ENCODE peak calls at places on chromosomes 4 and X, in eight cellular contexts. One of them, this sample, is unnamed.

GRCh38 chr4:139555705-139556070 is 331 bp downstream of the SETD7 start:
- DNase-seq in naive thymus-derived CD8-positive, alpha-beta T cell: no peak
- DNase-seq in activated CD4-positive, CD25-positive, alpha-beta regulatory T cell: peak
- DNase-seq in T-helper 2 cell: peak
- DNase-seq in cerebellar cortex: peak
- DNase-seq in esophagus squamous epithelium: no peak
- DNase-seq in endodermal cell: no peak
- DNase-seq in CD8-positive, alpha-beta T cell: no peak
- DNase-seq in this sample: no peak

GRCh38 chr4:87309625-87310024 is 13.1 kb downstream of the HSD17B13 start:
- DNase-seq in T-helper 2 cell: no peak
- DNase-seq in cerebellar cortex: no peak
- DNase-seq in CD8-positive, alpha-beta T cell: no peak
- DNase-seq in esophagus squamous epithelium: no peak
- DNase-seq in naive thymus-derived CD8-positive, alpha-beta T cell: no peak
- DNase-seq in endodermal cell: no peak
- DNase-seq in activated CD4-positive, CD25-positive, alpha-beta regulatory T cell: no peak
- DNase-seq in this sample: no peak

GRCh38 chr4:54663181-54663580 is 5.4 kb downstream of the KIT start:
- DNase-seq in esophagus squamous epithelium: no peak
- DNase-seq in T-helper 2 cell: no peak
- DNase-seq in CD8-positive, alpha-beta T cell: no peak
- DNase-seq in endodermal cell: no peak
- DNase-seq in activated CD4-positive, CD25-positive, alpha-beta regulatory T cell: no peak
- DNase-seq in naive thymus-derived CD8-positive, alpha-beta T cell: no peak
- DNase-seq in cerebellar cortex: no peak
- DNase-seq in this sample: no peak

GRCh38 chrX:44344194-44344593 is 722 bp upstream of the EFHC2 start:
- DNase-seq in activated CD4-positive, CD25-positive, alpha-beta regulatory T cell: peak
- DNase-seq in endodermal cell: peak
- DNase-seq in T-helper 2 cell: peak
- DNase-seq in CD8-positive, alpha-beta T cell: peak
- DNase-seq in cerebellar cortex: no peak
- DNase-seq in esophagus squamous epithelium: no peak
- DNase-seq in naive thymus-derived CD8-positive, alpha-beta T cell: peak
- DNase-seq in this sample: peak

GRCh38 chr4:94722748-94723147 is 35.0 kb upstream of the BMPR1B start:
- DNase-seq in esophagus squamous epithelium: no peak
- DNase-seq in T-helper 2 cell: no peak
- DNase-seq in endodermal cell: no peak
- DNase-seq in CD8-positive, alpha-beta T cell: no peak
- DNase-seq in naive thymus-derived CD8-positive, alpha-beta T cell: no peak
- DNase-seq in activated CD4-positive, CD25-positive, alpha-beta regulatory T cell: no peak
- DNase-seq in cerebellar cortex: no peak
- DNase-seq in this sample: no peak

GRCh38 chrX:149908308-149908707 is 21.1 kb upstream of the HSFX4 start:
- DNase-seq in esophagus squamous epithelium: no peak
- DNase-seq in naive thymus-derived CD8-positive, alpha-beta T cell: no peak
- DNase-seq in cerebellar cortex: no peak
- DNase-seq in endodermal cell: no peak
- DNase-seq in activated CD4-positive, CD25-positive, alpha-beta regulatory T cell: no peak
- DNase-seq in CD8-positive, alpha-beta T cell: no peak
- DNase-seq in T-helper 2 cell: no peak
- DNase-seq in this sample: no peak

GRCh38 chrX:77719388-77719787 is 66.6 kb downstream of the ATRX start:
- DNase-seq in CD8-positive, alpha-beta T cell: no peak
- DNase-seq in cerebellar cortex: no peak
- DNase-seq in T-helper 2 cell: no peak
- DNase-seq in activated CD4-positive, CD25-positive, alpha-beta regulatory T cell: no peak
- DNase-seq in esophagus squamous epithelium: no peak
- DNase-seq in naive thymus-derived CD8-positive, alpha-beta T cell: no peak
- DNase-seq in endodermal cell: no peak
- DNase-seq in this sample: no peak

GRCh38 chrX:146109362-146109761 is 291.7 kb downstream of the SLITRK2 start:
- DNase-seq in naive thymus-derived CD8-positive, alpha-beta T cell: no peak
- DNase-seq in cerebellar cortex: no peak
- DNase-seq in activated CD4-positive, CD25-positive, alpha-beta regulatory T cell: no peak
- DNase-seq in esophagus squamous epithelium: no peak
- DNase-seq in endodermal cell: no peak
- DNase-seq in T-helper 2 cell: no peak
- DNase-seq in CD8-positive, alpha-beta T cell: no peak
- DNase-seq in this sample: no peak

GRCh38 chr4:57075353-57075752 is 34.8 kb downstream of the IGFBP7 start:
- DNase-seq in activated CD4-positive, CD25-positive, alpha-beta regulatory T cell: no peak
- DNase-seq in naive thymus-derived CD8-positive, alpha-beta T cell: no peak
- DNase-seq in endodermal cell: no peak
- DNase-seq in esophagus squamous epithelium: no peak
- DNase-seq in T-helper 2 cell: no peak
- DNase-seq in cerebellar cortex: no peak
- DNase-seq in CD8-positive, alpha-beta T cell: no peak
- DNase-seq in this sample: no peak

GRCh38 chr4:184170996-184171395 is 46.7 kb downstream of the ENPP6 start:
- DNase-seq in CD8-positive, alpha-beta T cell: no peak
- DNase-seq in naive thymus-derived CD8-positive, alpha-beta T cell: no peak
- DNase-seq in esophagus squamous epithelium: no peak
- DNase-seq in activated CD4-positive, CD25-positive, alpha-beta regulatory T cell: no peak
- DNase-seq in T-helper 2 cell: no peak
- DNase-seq in cerebellar cortex: no peak
- DNase-seq in endodermal cell: peak
- DNase-seq in this sample: peak

GRCh38 chrX:154136627-154137161 is 7.3 kb upstream of the OPN1LW start:
- DNase-seq in CD8-positive, alpha-beta T cell: peak
- DNase-seq in naive thymus-derived CD8-positive, alpha-beta T cell: peak
- DNase-seq in activated CD4-positive, CD25-positive, alpha-beta regulatory T cell: peak
- DNase-seq in T-helper 2 cell: peak
- DNase-seq in endodermal cell: peak
- DNase-seq in cerebellar cortex: peak
- DNase-seq in esophagus squamous epithelium: no peak
- DNase-seq in this sample: peak

GRCh38 chr4:66071911-66072310 is 401.6 kb upstream of the EPHA5 start:
- DNase-seq in activated CD4-positive, CD25-positive, alpha-beta regulatory T cell: no peak
- DNase-seq in esophagus squamous epithelium: no peak
- DNase-seq in naive thymus-derived CD8-positive, alpha-beta T cell: no peak
- DNase-seq in T-helper 2 cell: no peak
- DNase-seq in endodermal cell: no peak
- DNase-seq in cerebellar cortex: no peak
- DNase-seq in CD8-positive, alpha-beta T cell: no peak
- DNase-seq in this sample: no peak

GRCh38 chrX:53262918-53263394 is 18.4 kb downstream of the IQSEC2 start:
- DNase-seq in endodermal cell: no peak
- DNase-seq in esophagus squamous epithelium: no peak
- DNase-seq in activated CD4-positive, CD25-positive, alpha-beta regulatory T cell: no peak
- DNase-seq in T-helper 2 cell: no peak
- DNase-seq in cerebellar cortex: no peak
- DNase-seq in CD8-positive, alpha-beta T cell: no peak
- DNase-seq in naive thymus-derived CD8-positive, alpha-beta T cell: no peak
- DNase-seq in this sample: no peak

GRCh38 chr4:3464349-3464905 is 1.3 kb downstream of the DOK7 start:
- DNase-seq in endodermal cell: no peak
- DNase-seq in T-helper 2 cell: no peak
- DNase-seq in cerebellar cortex: no peak
- DNase-seq in esophagus squamous epithelium: no peak
- DNase-seq in activated CD4-positive, CD25-positive, alpha-beta regulatory T cell: no peak
- DNase-seq in naive thymus-derived CD8-positive, alpha-beta T cell: no peak
- DNase-seq in CD8-positive, alpha-beta T cell: no peak
- DNase-seq in this sample: no peak

GRCh38 chrX:74461384-74461783 is 40.1 kb downstream of the SLC16A2 start:
- DNase-seq in naive thymus-derived CD8-positive, alpha-beta T cell: no peak
- DNase-seq in activated CD4-positive, CD25-positive, alpha-beta regulatory T cell: no peak
- DNase-seq in endodermal cell: no peak
- DNase-seq in T-helper 2 cell: no peak
- DNase-seq in CD8-positive, alpha-beta T cell: no peak
- DNase-seq in esophagus squamous epithelium: no peak
- DNase-seq in cerebellar cortex: peak
- DNase-seq in this sample: no peak

GRCh38 chr4:119211856-119212250 is 660 bp upstream of the USP53 start:
- DNase-seq in naive thymus-derived CD8-positive, alpha-beta T cell: no peak
- DNase-seq in CD8-positive, alpha-beta T cell: no peak
- DNase-seq in T-helper 2 cell: no peak
- DNase-seq in activated CD4-positive, CD25-positive, alpha-beta regulatory T cell: no peak
- DNase-seq in esophagus squamous epithelium: no peak
- DNase-seq in cerebellar cortex: no peak
- DNase-seq in endodermal cell: no peak
- DNase-seq in this sample: no peak

GRCh38 chr4:132059227-132059626 is 1089.9 kb upstream of the PCDH10 start:
- DNase-seq in endodermal cell: no peak
- DNase-seq in CD8-positive, alpha-beta T cell: no peak
- DNase-seq in naive thymus-derived CD8-positive, alpha-beta T cell: no peak
- DNase-seq in T-helper 2 cell: no peak
- DNase-seq in cerebellar cortex: no peak
- DNase-seq in activated CD4-positive, CD25-positive, alpha-beta regulatory T cell: no peak
- DNase-seq in esophagus squamous epithelium: no peak
- DNase-seq in this sample: no peak

GRCh38 chr4:80266902-80267380 is 477 bp downstream of the FGF5 start:
- DNase-seq in endodermal cell: no peak
- DNase-seq in activated CD4-positive, CD25-positive, alpha-beta regulatory T cell: no peak
- DNase-seq in naive thymus-derived CD8-positive, alpha-beta T cell: no peak
- DNase-seq in CD8-positive, alpha-beta T cell: no peak
- DNase-seq in esophagus squamous epithelium: no peak
- DNase-seq in T-helper 2 cell: no peak
- DNase-seq in cerebellar cortex: peak
- DNase-seq in this sample: peak

GRCh38 chr4:139189417-139189749 is 12.4 kb upstream of the ELF2 start:
- DNase-seq in naive thymus-derived CD8-positive, alpha-beta T cell: no peak
- DNase-seq in CD8-positive, alpha-beta T cell: no peak
- DNase-seq in activated CD4-positive, CD25-positive, alpha-beta regulatory T cell: no peak
- DNase-seq in T-helper 2 cell: no peak
- DNase-seq in endodermal cell: no peak
- DNase-seq in esophagus squamous epithelium: no peak
- DNase-seq in cerebellar cortex: no peak
- DNase-seq in this sample: no peak

GRCh38 chr4:5751918-5752802 is 41.2 kb downstream of the EVC start:
- DNase-seq in activated CD4-positive, CD25-positive, alpha-beta regulatory T cell: no peak
- DNase-seq in CD8-positive, alpha-beta T cell: no peak
- DNase-seq in esophagus squamous epithelium: no peak
- DNase-seq in naive thymus-derived CD8-positive, alpha-beta T cell: no peak
- DNase-seq in endodermal cell: peak
- DNase-seq in cerebellar cortex: no peak
- DNase-seq in T-helper 2 cell: no peak
- DNase-seq in this sample: peak

GRCh38 chr4:181308476-181309170 is 934.6 kb upstream of the TENM3 start:
- DNase-seq in endodermal cell: no peak
- DNase-seq in naive thymus-derived CD8-positive, alpha-beta T cell: no peak
- DNase-seq in activated CD4-positive, CD25-positive, alpha-beta regulatory T cell: no peak
- DNase-seq in esophagus squamous epithelium: no peak
- DNase-seq in CD8-positive, alpha-beta T cell: no peak
- DNase-seq in cerebellar cortex: no peak
- DNase-seq in T-helper 2 cell: no peak
- DNase-seq in this sample: peak

GRCh38 chr4:120517966-120518365 is 404.6 kb downstream of the PRDM5 start:
- DNase-seq in naive thymus-derived CD8-positive, alpha-beta T cell: no peak
- DNase-seq in activated CD4-positive, CD25-positive, alpha-beta regulatory T cell: no peak
- DNase-seq in CD8-positive, alpha-beta T cell: no peak
- DNase-seq in cerebellar cortex: no peak
- DNase-seq in T-helper 2 cell: no peak
- DNase-seq in esophagus squamous epithelium: no peak
- DNase-seq in endodermal cell: peak
- DNase-seq in this sample: peak

GRCh38 chrX:131752493-131753198 is 208.8 kb downstream of the OR13H1 start:
- DNase-seq in CD8-positive, alpha-beta T cell: peak
- DNase-seq in activated CD4-positive, CD25-positive, alpha-beta regulatory T cell: no peak
- DNase-seq in T-helper 2 cell: no peak
- DNase-seq in endodermal cell: no peak
- DNase-seq in cerebellar cortex: peak
- DNase-seq in esophagus squamous epithelium: peak
- DNase-seq in naive thymus-derived CD8-positive, alpha-beta T cell: no peak
- DNase-seq in this sample: no peak

GRCh38 chr4:99808260-99808857 is 8.3 kb upstream of the DAPP1 start:
- DNase-seq in esophagus squamous epithelium: no peak
- DNase-seq in endodermal cell: peak
- DNase-seq in naive thymus-derived CD8-positive, alpha-beta T cell: peak
- DNase-seq in CD8-positive, alpha-beta T cell: peak
- DNase-seq in T-helper 2 cell: peak
- DNase-seq in activated CD4-positive, CD25-positive, alpha-beta regulatory T cell: peak
- DNase-seq in cerebellar cortex: peak
- DNase-seq in this sample: peak

GRCh38 chrX:36961590-36961989 is 46.6 kb upstream of the FAM47C start:
- DNase-seq in endodermal cell: peak
- DNase-seq in cerebellar cortex: no peak
- DNase-seq in naive thymus-derived CD8-positive, alpha-beta T cell: no peak
- DNase-seq in T-helper 2 cell: no peak
- DNase-seq in CD8-positive, alpha-beta T cell: no peak
- DNase-seq in esophagus squamous epithelium: no peak
- DNase-seq in activated CD4-positive, CD25-positive, alpha-beta regulatory T cell: no peak
- DNase-seq in this sample: no peak

GRCh38 chrX:105609530-105609929 is 212.8 kb upstream of the NRK start:
- DNase-seq in activated CD4-positive, CD25-positive, alpha-beta regulatory T cell: no peak
- DNase-seq in endodermal cell: no peak
- DNase-seq in naive thymus-derived CD8-positive, alpha-beta T cell: no peak
- DNase-seq in esophagus squamous epithelium: no peak
- DNase-seq in CD8-positive, alpha-beta T cell: no peak
- DNase-seq in T-helper 2 cell: no peak
- DNase-seq in cerebellar cortex: no peak
- DNase-seq in this sample: no peak

GRCh38 chrX:45295587-45295986 is 94.9 kb upstream of the DIPK2B start:
- DNase-seq in esophagus squamous epithelium: no peak
- DNase-seq in cerebellar cortex: no peak
- DNase-seq in endodermal cell: no peak
- DNase-seq in CD8-positive, alpha-beta T cell: no peak
- DNase-seq in T-helper 2 cell: no peak
- DNase-seq in activated CD4-positive, CD25-positive, alpha-beta regulatory T cell: no peak
- DNase-seq in naive thymus-derived CD8-positive, alpha-beta T cell: no peak
- DNase-seq in this sample: no peak

GRCh38 chr4:120718979-120719566 is 203.5 kb downstream of the PRDM5 start:
- DNase-seq in esophagus squamous epithelium: no peak
- DNase-seq in endodermal cell: no peak
- DNase-seq in cerebellar cortex: peak
- DNase-seq in activated CD4-positive, CD25-positive, alpha-beta regulatory T cell: no peak
- DNase-seq in naive thymus-derived CD8-positive, alpha-beta T cell: peak
- DNase-seq in T-helper 2 cell: no peak
- DNase-seq in CD8-positive, alpha-beta T cell: no peak
- DNase-seq in this sample: peak

GRCh38 chr4:40702800-40703151 is 47.0 kb upstream of the NSUN7 start:
- DNase-seq in endodermal cell: no peak
- DNase-seq in esophagus squamous epithelium: no peak
- DNase-seq in naive thymus-derived CD8-positive, alpha-beta T cell: no peak
- DNase-seq in cerebellar cortex: no peak
- DNase-seq in activated CD4-positive, CD25-positive, alpha-beta regulatory T cell: no peak
- DNase-seq in CD8-positive, alpha-beta T cell: no peak
- DNase-seq in T-helper 2 cell: no peak
- DNase-seq in this sample: no peak

GRCh38 chr4:22593933-22594332 is 78.1 kb upstream of the ADGRA3 start:
- DNase-seq in esophagus squamous epithelium: no peak
- DNase-seq in naive thymus-derived CD8-positive, alpha-beta T cell: no peak
- DNase-seq in endodermal cell: no peak
- DNase-seq in cerebellar cortex: no peak
- DNase-seq in CD8-positive, alpha-beta T cell: no peak
- DNase-seq in T-helper 2 cell: no peak
- DNase-seq in activated CD4-positive, CD25-positive, alpha-beta regulatory T cell: no peak
- DNase-seq in this sample: no peak

GRCh38 chr4:147090486-147090885 is 144.8 kb upstream of the TTC29 start:
- DNase-seq in T-helper 2 cell: no peak
- DNase-seq in cerebellar cortex: no peak
- DNase-seq in naive thymus-derived CD8-positive, alpha-beta T cell: no peak
- DNase-seq in activated CD4-positive, CD25-positive, alpha-beta regulatory T cell: no peak
- DNase-seq in esophagus squamous epithelium: no peak
- DNase-seq in CD8-positive, alpha-beta T cell: no peak
- DNase-seq in endodermal cell: no peak
- DNase-seq in this sample: no peak

GRCh38 chrX:148417934-148418333 is 82.5 kb upstream of the AFF2 start:
- DNase-seq in T-helper 2 cell: no peak
- DNase-seq in cerebellar cortex: no peak
- DNase-seq in activated CD4-positive, CD25-positive, alpha-beta regulatory T cell: no peak
- DNase-seq in esophagus squamous epithelium: no peak
- DNase-seq in endodermal cell: no peak
- DNase-seq in naive thymus-derived CD8-positive, alpha-beta T cell: no peak
- DNase-seq in CD8-positive, alpha-beta T cell: no peak
- DNase-seq in this sample: no peak

GRCh38 chr4:99394913-99395312 is 40.2 kb downstream of the ADH7 start:
- DNase-seq in naive thymus-derived CD8-positive, alpha-beta T cell: no peak
- DNase-seq in esophagus squamous epithelium: no peak
- DNase-seq in T-helper 2 cell: no peak
- DNase-seq in CD8-positive, alpha-beta T cell: no peak
- DNase-seq in endodermal cell: no peak
- DNase-seq in activated CD4-positive, CD25-positive, alpha-beta regulatory T cell: no peak
- DNase-seq in cerebellar cortex: no peak
- DNase-seq in this sample: no peak

GRCh38 chr4:116870667-116871066 is 214.7 kb downstream of the TRAM1L1 start:
- DNase-seq in endodermal cell: no peak
- DNase-seq in CD8-positive, alpha-beta T cell: no peak
- DNase-seq in naive thymus-derived CD8-positive, alpha-beta T cell: no peak
- DNase-seq in activated CD4-positive, CD25-positive, alpha-beta regulatory T cell: no peak
- DNase-seq in esophagus squamous epithelium: no peak
- DNase-seq in cerebellar cortex: no peak
- DNase-seq in T-helper 2 cell: no peak
- DNase-seq in this sample: peak

This sample was measured in GM23338.